ENCODE peak calls at places on chromosomes 3 and 15, in five cellular contexts. I, O, R, Q and Z are unnamed samples.

GRCh38 chr15:100073982-100074381 is 267.8 kb downstream of the ADAMTS17 start:
- DNase-seq in I (no peak), O (no peak), R (no peak), Q (peak; percentile 25), Z (no peak)

GRCh38 chr3:132730891-132731580 is 8.8 kb upstream of the NPHP3 start:
- DNase-seq in I (peak; percentile 41), O (no peak), R (peak; percentile 46), Q (peak; percentile 60), Z (peak; percentile 35)

GRCh38 chr15:62059818-62060115 is 480 bp downstream of the VPS13C start:
- DNase-seq in I (peak; percentile 39), O (no peak), R (no peak), Q (peak; percentile 54), Z (peak; percentile 6)

GRCh38 chr3:185757176-185757575 is 67.7 kb downstream of the IGF2BP2 start:
- DNase-seq in I (no peak), O (no peak), R (no peak), Q (no peak), Z (no peak)

GRCh38 chr15:81740402-81740801 is 305.4 kb downstream of the MEX3B start:
- DNase-seq in I (no peak), O (no peak), R (no peak), Q (no peak), Z (no peak)

GRCh38 chr15:35618260-35619188 is 72.6 kb upstream of the DPH6 start:
- DNase-seq in I (no peak), O (no peak), R (peak; percentile 7), Q (no peak), Z (no peak)

GRCh38 chr15:72195101-72195511 is 2.5 kb downstream of the GRAMD2A start:
- DNase-seq in I (no peak), O (no peak), R (no peak), Q (no peak), Z (no peak)

GRCh38 chr3:150786791-150787190 is 23.8 kb upstream of the SIAH2 start:
- DNase-seq in I (no peak), O (no peak), R (no peak), Q (peak; percentile 61), Z (no peak)

GRCh38 chr15:100968043-100968966 is 49.1 kb downstream of the LRRK1 start:
- DNase-seq in I (no peak), O (no peak), R (no peak), Q (peak; percentile 1), Z (no peak)